ENCODE peak calls at places on chromosome 13, in nine cellular contexts. One of them, this sample, is unnamed.

GRCh38 chr13:27379694-27380596 is 44.5 kb upstream of the GTF3A start:
- DNase-seq in body of pancreas: peak; percentile 87
- DNase-seq in astrocyte: no peak
- DNase-seq in A549: peak; percentile 67
- DNase-seq in lung: no peak
- DNase-seq in left ventricle myocardium inferior: peak; percentile 36
- DNase-seq in upper lobe of right lung: no peak
- DNase-seq in ascending aorta: peak; percentile 67
- DNase-seq in stomach: peak; percentile 88
- DNase-seq in this sample: peak; percentile 75

GRCh38 chr13:72686766-72687165 is 40.7 kb downstream of the MZT1 start:
- DNase-seq in left ventricle myocardium inferior: no peak
- DNase-seq in ascending aorta: no peak
- DNase-seq in A549: no peak
- DNase-seq in stomach: no peak
- DNase-seq in astrocyte: peak; percentile 52
- DNase-seq in upper lobe of right lung: no peak
- DNase-seq in lung: no peak
- DNase-seq in body of pancreas: no peak
- DNase-seq in this sample: no peak

GRCh38 chr13:53129864-53130393 is 101.3 kb downstream of the OLFM4 start:
- DNase-seq in stomach: no peak
- DNase-seq in ascending aorta: no peak
- DNase-seq in lung: no peak
- DNase-seq in left ventricle myocardium inferior: no peak
- DNase-seq in A549: no peak
- DNase-seq in body of pancreas: no peak
- DNase-seq in astrocyte: no peak
- DNase-seq in upper lobe of right lung: no peak
- DNase-seq in this sample: no peak

GRCh38 chr13:113542751-113543424 is 41.7 kb upstream of the TFDP1 start:
- DNase-seq in lung: no peak
- DNase-seq in upper lobe of right lung: no peak
- DNase-seq in ascending aorta: peak; percentile 45
- DNase-seq in stomach: no peak
- DNase-seq in astrocyte: no peak
- DNase-seq in A549: no peak
- DNase-seq in left ventricle myocardium inferior: no peak
- DNase-seq in body of pancreas: no peak
- DNase-seq in this sample: no peak

GRCh38 chr13:96730676-96731075 is 263.6 kb downstream of the OXGR1 start:
- DNase-seq in upper lobe of right lung: no peak
- DNase-seq in stomach: no peak
- DNase-seq in left ventricle myocardium inferior: no peak
- DNase-seq in astrocyte: no peak
- DNase-seq in ascending aorta: no peak
- DNase-seq in body of pancreas: no peak
- DNase-seq in A549: no peak
- DNase-seq in lung: no peak
- DNase-seq in this sample: no peak

GRCh38 chr13:37647038-37647650 is 48.6 kb upstream of the POSTN start:
- DNase-seq in left ventricle myocardium inferior: no peak
- DNase-seq in lung: no peak
- DNase-seq in body of pancreas: no peak
- DNase-seq in stomach: no peak
- DNase-seq in A549: no peak
- DNase-seq in ascending aorta: no peak
- DNase-seq in upper lobe of right lung: no peak
- DNase-seq in astrocyte: peak; percentile 25
- DNase-seq in this sample: no peak

GRCh38 chr13:34207334-34207733 is 389.4 kb downstream of the RFC3 start:
- DNase-seq in stomach: no peak
- DNase-seq in left ventricle myocardium inferior: peak; percentile 17
- DNase-seq in body of pancreas: peak; percentile 32
- DNase-seq in upper lobe of right lung: no peak
- DNase-seq in A549: peak; percentile 81
- DNase-seq in lung: no peak
- DNase-seq in astrocyte: peak; percentile 90
- DNase-seq in ascending aorta: no peak
- DNase-seq in this sample: no peak

GRCh38 chr13:30872685-30873443 is 33.2 kb upstream of the MEDAG start:
- DNase-seq in left ventricle myocardium inferior: no peak
- DNase-seq in ascending aorta: peak; percentile 93
- DNase-seq in stomach: no peak
- DNase-seq in upper lobe of right lung: no peak
- DNase-seq in lung: no peak
- DNase-seq in A549: no peak
- DNase-seq in astrocyte: peak; percentile 93
- DNase-seq in body of pancreas: peak; percentile 42
- DNase-seq in this sample: no peak

DNA sequence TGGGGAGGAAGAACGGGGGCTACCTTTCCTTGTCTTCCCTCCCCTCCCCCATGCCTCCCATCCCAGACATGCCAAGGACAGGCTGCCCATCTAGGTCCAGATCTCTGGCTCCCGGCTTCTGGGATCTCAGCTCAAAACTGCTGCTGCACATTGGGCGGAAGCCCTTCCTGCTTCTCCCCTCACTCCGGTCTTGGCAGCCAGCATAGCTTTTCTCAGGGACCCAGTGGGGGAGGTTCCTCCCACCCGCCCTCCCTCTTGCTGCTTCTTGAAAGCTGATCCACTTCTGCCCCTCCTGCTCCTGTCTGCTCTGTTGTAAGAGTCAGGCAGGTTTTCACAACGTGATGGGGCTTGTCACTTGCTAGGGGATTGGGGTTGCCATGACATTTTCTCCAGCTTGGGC is 21.7 kb upstream of the RNF17 start:
- DNase-seq in stomach: no peak
- DNase-seq in astrocyte: no peak
- DNase-seq in upper lobe of right lung: no peak
- DNase-seq in body of pancreas: no peak
- DNase-seq in ascending aorta: no peak
- DNase-seq in left ventricle myocardium inferior: no peak
- DNase-seq in A549: no peak
- DNase-seq in lung: no peak
- DNase-seq in this sample: no peak
- H3K27ac ChIP-seq in stomach: no peak overlapping the region
- H3K27ac ChIP-seq in astrocyte: no peak overlapping the region
- H3K27ac ChIP-seq in upper lobe of right lung: no peak overlapping the region
- H3K27ac ChIP-seq in body of pancreas: no peak overlapping the region
- H3K27ac ChIP-seq in ascending aorta: no peak overlapping the region
- H3K27ac ChIP-seq in left ventricle myocardium inferior: no peak overlapping the region
- H3K27ac ChIP-seq in A549: no peak overlapping the region
- H3K27ac ChIP-seq in lung: no peak overlapping the region
- H3K27ac ChIP-seq in this sample: no peak overlapping the region

GRCh38 chr13:40404407-40404806 is 262.0 kb downstream of the FOXO1 start:
- DNase-seq in ascending aorta: no peak
- DNase-seq in upper lobe of right lung: no peak
- DNase-seq in A549: no peak
- DNase-seq in lung: no peak
- DNase-seq in astrocyte: no peak
- DNase-seq in stomach: no peak
- DNase-seq in left ventricle myocardium inferior: no peak
- DNase-seq in body of pancreas: no peak
- DNase-seq in this sample: no peak

GRCh38 chr13:40406405-40407138 is 259.9 kb downstream of the FOXO1 start:
- DNase-seq in A549: peak; percentile 83
- DNase-seq in ascending aorta: no peak
- DNase-seq in body of pancreas: no peak
- DNase-seq in left ventricle myocardium inferior: no peak
- DNase-seq in upper lobe of right lung: no peak
- DNase-seq in lung: no peak
- DNase-seq in astrocyte: peak; percentile 81
- DNase-seq in stomach: no peak
- DNase-seq in this sample: no peak

GRCh38 chr13:40402931-40403412 is 263.5 kb downstream of the FOXO1 start:
- DNase-seq in left ventricle myocardium inferior: no peak
- DNase-seq in upper lobe of right lung: no peak
- DNase-seq in A549: peak; percentile 59
- DNase-seq in lung: no peak
- DNase-seq in ascending aorta: no peak
- DNase-seq in stomach: no peak
- DNase-seq in body of pancreas: no peak
- DNase-seq in astrocyte: peak; percentile 86
- DNase-seq in this sample: no peak

GRCh38 chr13:40403509-40404241 is 262.8 kb downstream of the FOXO1 start:
- DNase-seq in stomach: no peak
- DNase-seq in astrocyte: no peak
- DNase-seq in lung: no peak
- DNase-seq in left ventricle myocardium inferior: no peak
- DNase-seq in body of pancreas: no peak
- DNase-seq in A549: no peak
- DNase-seq in ascending aorta: no peak
- DNase-seq in upper lobe of right lung: no peak
- DNase-seq in this sample: no peak

DNA sequence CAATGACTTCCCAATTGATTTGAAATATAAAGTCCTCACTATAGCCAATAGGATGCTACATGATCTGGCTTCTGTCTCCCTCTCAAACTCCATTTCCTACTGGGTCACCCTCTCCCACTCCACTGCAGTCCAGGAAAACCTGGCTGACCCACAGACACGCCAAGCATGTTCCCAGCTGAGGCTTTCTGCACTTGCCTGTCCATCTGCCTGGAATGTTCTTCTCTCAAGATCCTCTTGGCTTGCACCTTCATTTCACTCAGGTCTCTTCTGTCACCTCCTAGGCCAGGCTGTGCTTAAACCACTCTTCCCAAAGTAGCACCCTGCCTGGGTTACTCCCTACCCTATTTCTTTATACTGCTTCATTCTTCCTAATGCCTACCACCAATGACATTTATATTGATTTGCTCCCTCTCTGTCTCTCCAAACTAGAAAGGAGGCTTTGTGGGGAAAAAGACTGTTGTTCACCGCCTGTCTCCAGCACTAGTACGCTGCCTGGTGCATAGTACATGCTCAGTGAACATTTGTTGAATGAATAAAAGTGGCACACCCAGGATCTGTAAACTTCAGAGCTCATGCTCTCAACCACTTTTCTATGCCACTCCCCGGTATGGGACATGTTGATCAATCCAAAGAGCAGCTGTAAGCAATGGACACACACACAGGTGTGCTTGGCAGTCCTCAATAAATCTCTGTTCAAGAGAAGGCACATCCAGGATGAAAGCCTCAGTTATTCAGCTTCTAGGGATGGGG is 261.3 kb downstream of the FOXO1 start:
- DNase-seq in lung: no peak
- DNase-seq in body of pancreas: no peak
- DNase-seq in stomach: no peak
- DNase-seq in A549: no peak
- DNase-seq in left ventricle myocardium inferior: no peak
- DNase-seq in ascending aorta: no peak
- DNase-seq in upper lobe of right lung: no peak
- DNase-seq in astrocyte: no peak
- DNase-seq in this sample: no peak
- H3K4me1 ChIP-seq in lung: peaks cover 17% of the 10 kb centered on the region
- H3K4me1 ChIP-seq in body of pancreas: peaks cover 20% of the 10 kb centered on the region
- H3K4me1 ChIP-seq in stomach: peaks cover 15% of the 10 kb centered on the region
- H3K4me1 ChIP-seq in A549: peaks cover 48% of the 10 kb centered on the region
- H3K4me1 ChIP-seq in left ventricle myocardium inferior: peaks cover 59% of the 10 kb centered on the region
- H3K4me1 ChIP-seq in ascending aorta: peaks cover 4% of the 10 kb centered on the region
- H3K4me1 ChIP-seq in upper lobe of right lung: peaks cover 27% of the 10 kb centered on the region
- H3K4me1 ChIP-seq in astrocyte: peaks cover 29% of the 10 kb centered on the region
- H3K4me1 ChIP-seq in this sample: peaks cover 14% of the 10 kb centered on the region

GRCh38 chr13:46602531-46602930 is 49.6 kb downstream of the LRCH1 start:
- DNase-seq in A549: no peak
- DNase-seq in stomach: no peak
- DNase-seq in upper lobe of right lung: no peak
- DNase-seq in astrocyte: no peak
- DNase-seq in ascending aorta: no peak
- DNase-seq in left ventricle myocardium inferior: no peak
- DNase-seq in body of pancreas: no peak
- DNase-seq in lung: no peak
- DNase-seq in this sample: no peak

GRCh38 chr13:46605089-46605488 is 52.1 kb downstream of the LRCH1 start:
- DNase-seq in lung: no peak
- DNase-seq in stomach: peak; percentile 77
- DNase-seq in ascending aorta: no peak
- DNase-seq in upper lobe of right lung: no peak
- DNase-seq in body of pancreas: peak; percentile 23
- DNase-seq in A549: no peak
- DNase-seq in astrocyte: no peak
- DNase-seq in left ventricle myocardium inferior: no peak
- DNase-seq in this sample: no peak

GRCh38 chr13:46603165-46603603 is 50.2 kb downstream of the LRCH1 start:
- DNase-seq in left ventricle myocardium inferior: no peak
- DNase-seq in A549: peak; percentile 48
- DNase-seq in lung: no peak
- DNase-seq in astrocyte: no peak
- DNase-seq in body of pancreas: no peak
- DNase-seq in stomach: no peak
- DNase-seq in ascending aorta: no peak
- DNase-seq in upper lobe of right lung: no peak
- DNase-seq in this sample: no peak

GRCh38 chr13:46605824-46606554 is 53.0 kb downstream of the LRCH1 start:
- DNase-seq in ascending aorta: no peak
- DNase-seq in lung: no peak
- DNase-seq in astrocyte: no peak
- DNase-seq in stomach: no peak
- DNase-seq in upper lobe of right lung: no peak
- DNase-seq in body of pancreas: no peak
- DNase-seq in left ventricle myocardium inferior: no peak
- DNase-seq in A549: no peak
- DNase-seq in this sample: no peak

DNA sequence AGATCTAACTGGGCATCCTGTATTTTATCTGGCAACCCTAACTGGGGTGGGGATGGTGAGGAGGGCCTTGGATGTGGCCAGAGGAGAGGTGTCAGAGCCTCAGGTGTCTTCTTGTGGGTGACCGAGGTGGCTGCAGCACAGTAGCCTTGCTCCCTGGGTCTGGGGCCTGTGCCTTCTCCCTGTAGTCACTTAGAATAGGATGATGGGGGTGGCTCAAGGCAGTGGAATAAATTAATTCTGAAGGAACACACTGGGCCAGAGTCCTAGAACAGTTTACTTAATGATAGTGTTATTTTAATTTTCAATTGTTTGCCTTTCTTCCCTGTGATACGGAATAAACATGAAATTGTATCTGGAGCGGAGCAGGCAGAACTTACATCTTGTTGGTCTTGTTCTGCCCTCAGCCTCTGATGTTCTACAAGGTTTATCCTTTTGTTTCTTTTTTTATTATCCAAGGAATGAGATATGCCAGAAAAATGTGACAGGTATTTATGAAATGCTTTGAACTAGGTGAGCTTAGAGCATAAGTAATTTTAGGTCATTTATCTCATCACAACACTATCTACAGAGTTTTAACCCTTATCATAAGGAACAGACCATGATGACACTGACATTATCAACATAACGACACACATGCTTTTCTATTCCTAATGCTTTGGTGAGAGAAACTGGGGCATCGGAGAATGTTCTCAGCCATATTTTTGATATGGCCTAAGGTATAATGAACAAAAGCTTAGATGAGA is 51.4 kb downstream of the LRCH1 start:
- DNase-seq in lung: no peak
- DNase-seq in upper lobe of right lung: no peak
- DNase-seq in astrocyte: no peak
- DNase-seq in ascending aorta: no peak
- DNase-seq in left ventricle myocardium inferior: no peak
- DNase-seq in body of pancreas: no peak
- DNase-seq in stomach: no peak
- DNase-seq in A549: no peak
- DNase-seq in this sample: no peak
- H3K27ac ChIP-seq in lung: peak overlapping the region; percentile 49
- H3K27ac ChIP-seq in upper lobe of right lung: peak overlapping the region; percentile 45
- H3K27ac ChIP-seq in astrocyte: no peak overlapping the region
- H3K27ac ChIP-seq in ascending aorta: peak overlapping the region; percentile 39
- H3K27ac ChIP-seq in left ventricle myocardium inferior: peak overlapping the region; percentile 79
- H3K27ac ChIP-seq in body of pancreas: no peak overlapping the region
- H3K27ac ChIP-seq in stomach: peak overlapping the region; percentile 62
- H3K27ac ChIP-seq in A549: peak overlapping the region; percentile 83
- H3K27ac ChIP-seq in this sample: no peak overlapping the region

GRCh38 chr13:48629282-48629681 is 24.4 kb upstream of the CYSLTR2 start:
- DNase-seq in body of pancreas: no peak
- DNase-seq in ascending aorta: no peak
- DNase-seq in lung: no peak
- DNase-seq in astrocyte: no peak
- DNase-seq in A549: no peak
- DNase-seq in left ventricle myocardium inferior: no peak
- DNase-seq in upper lobe of right lung: no peak
- DNase-seq in stomach: peak; percentile 30
- DNase-seq in this sample: no peak
- H3K4me1 ChIP-seq in body of pancreas: peaks cover 69% of the 10 kb centered on the region
- H3K4me1 ChIP-seq in ascending aorta: peaks cover 4% of the 10 kb centered on the region
- H3K4me1 ChIP-seq in lung: peaks cover 3% of the 10 kb centered on the region
- H3K4me1 ChIP-seq in astrocyte: peaks cover 18% of the 10 kb centered on the region
- H3K4me1 ChIP-seq in A549: no peaks in the 10 kb centered on the region
- H3K4me1 ChIP-seq in left ventricle myocardium inferior: peaks cover 25% of the 10 kb centered on the region
- H3K4me1 ChIP-seq in upper lobe of right lung: peaks cover 16% of the 10 kb centered on the region
- H3K4me1 ChIP-seq in stomach: peaks cover 6% of the 10 kb centered on the region
- H3K4me1 ChIP-seq in this sample: no peaks in the 10 kb centered on the region